ENCODE peak calls at places on chromosomes 2 and 18, in five cellular contexts. J is stomach, X is heart left ventricle, B is tibial nerve, M is HCT116. E is an unnamed sample.

GRCh38 chr2:67135201-67135600 is 261.9 kb upstream of the ETAA1 start:
- DNase-seq in J (no peak), X (no peak), B (no peak), M (no peak), E (no peak)

GRCh38 chr2:100256416-100256815 is 65.9 kb downstream of the LONRF2 start:
- DNase-seq in J (no peak), X (no peak), B (no peak), M (no peak), E (no peak)

GRCh38 chr2:146853741-146854444 is 990.9 kb upstream of the ACVR2A start:
- DNase-seq in J (no peak), X (no peak), B (no peak), M (no peak), E (no peak)

GRCh38 chr2:142330458-142330857 is 199.6 kb upstream of the LRP1B start:
- DNase-seq in J (no peak), X (no peak), B (no peak), M (no peak), E (no peak)

GRCh38 chr18:61706516-61706915 is 186.3 kb downstream of the RNF152 start:
- DNase-seq in J (no peak), X (no peak), B (no peak), M (no peak), E (no peak)

GRCh38 chr2:95799892-95800291 is 191.7 kb downstream of the ANKRD36C start:
- DNase-seq in J (no peak), X (no peak), B (no peak), M (no peak), E (no peak)

GRCh38 chr2:71646028-71646427 is 192.7 kb downstream of the DYSF start:
- DNase-seq in J (no peak), X (peak; percentile 67), B (no peak), M (no peak), E (peak; percentile 73)

GRCh38 chr2:102620367-102620766 is 1.0 kb downstream of the SLC9A2 start:
- DNase-seq in J (peak; percentile 68), X (no peak), B (no peak), M (no peak), E (no peak)

GRCh38 chr2:144860421-144860820 is 340.5 kb upstream of the ZEB2 start:
- DNase-seq in J (no peak), X (no peak), B (no peak), M (no peak), E (no peak)

GRCh38 chr2:157746234-157746950 is 117.7 kb upstream of the ACVR1C start:
- DNase-seq in J (no peak), X (no peak), B (no peak), M (no peak), E (no peak)

GRCh38 chr2:162676515-162676914 is 162.1 kb downstream of the KCNH7 start:
- DNase-seq in J (no peak), X (no peak), B (no peak), M (no peak), E (no peak)

GRCh38 chr2:138201326-138201725 is 237.1 kb downstream of the HNMT start:
- DNase-seq in J (no peak), X (no peak), B (no peak), M (no peak), E (no peak)

GRCh38 chr2:105768961-105769452 is 24.3 kb downstream of the NCK2 start:
- DNase-seq in J (no peak), X (no peak), B (no peak), M (no peak), E (no peak)

GRCh38 chr2:3101016-3101703 is 276.5 kb downstream of the EIPR1 start:
- DNase-seq in J (no peak), X (no peak), B (no peak), M (no peak), E (no peak)

GRCh38 chr2:201852462-201852861 is 46.1 kb downstream of the CDK15 start:
- DNase-seq in J (no peak), X (no peak), B (no peak), M (no peak), E (no peak)

GRCh38 chr2:63888490-63889402 is 47.0 kb downstream of the UGP2 start:
- DNase-seq in J (peak; percentile 41), X (peak; percentile 13), B (no peak), M (peak; percentile 29), E (no peak)

GRCh38 chr2:85716346-85716880 is 22.3 kb downstream of the GNLY start:
- DNase-seq in J (no peak), X (no peak), B (no peak), M (no peak), E (no peak)

GRCh38 chr2:217878865-217879595 is 123.8 kb downstream of the TNS1 start:
- DNase-seq in J (no peak), X (no peak), B (no peak), M (no peak), E (no peak)

DNA sequence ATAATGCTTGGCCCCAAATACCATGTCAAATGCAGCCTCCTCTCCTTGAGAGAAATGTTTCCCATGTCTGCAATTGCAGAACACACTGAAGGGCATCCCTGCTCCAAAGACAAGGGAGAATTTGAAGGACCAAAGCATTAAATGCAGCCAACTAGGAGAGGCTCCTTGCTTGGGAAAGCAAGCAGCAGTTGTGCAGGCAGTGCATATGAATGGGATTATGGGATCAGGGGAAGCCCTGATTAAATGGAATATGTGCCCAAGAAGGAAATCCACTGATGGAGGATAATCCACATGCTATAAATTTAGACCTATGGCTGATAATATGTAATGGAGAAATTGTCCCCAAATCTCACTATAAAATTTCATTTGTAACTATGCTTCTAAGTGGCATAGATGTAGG is 116.1 kb downstream of the NCKAP5 start:
- DNase-seq in J (no peak), X (no peak), B (no peak), M (no peak), E (no peak)
- H3K27ac ChIP-seq in J (no peak overlapping the region), X (no peak overlapping the region), B (no peak overlapping the region), M (no peak overlapping the region), E (peak overlapping the region; percentile 36)

DNA sequence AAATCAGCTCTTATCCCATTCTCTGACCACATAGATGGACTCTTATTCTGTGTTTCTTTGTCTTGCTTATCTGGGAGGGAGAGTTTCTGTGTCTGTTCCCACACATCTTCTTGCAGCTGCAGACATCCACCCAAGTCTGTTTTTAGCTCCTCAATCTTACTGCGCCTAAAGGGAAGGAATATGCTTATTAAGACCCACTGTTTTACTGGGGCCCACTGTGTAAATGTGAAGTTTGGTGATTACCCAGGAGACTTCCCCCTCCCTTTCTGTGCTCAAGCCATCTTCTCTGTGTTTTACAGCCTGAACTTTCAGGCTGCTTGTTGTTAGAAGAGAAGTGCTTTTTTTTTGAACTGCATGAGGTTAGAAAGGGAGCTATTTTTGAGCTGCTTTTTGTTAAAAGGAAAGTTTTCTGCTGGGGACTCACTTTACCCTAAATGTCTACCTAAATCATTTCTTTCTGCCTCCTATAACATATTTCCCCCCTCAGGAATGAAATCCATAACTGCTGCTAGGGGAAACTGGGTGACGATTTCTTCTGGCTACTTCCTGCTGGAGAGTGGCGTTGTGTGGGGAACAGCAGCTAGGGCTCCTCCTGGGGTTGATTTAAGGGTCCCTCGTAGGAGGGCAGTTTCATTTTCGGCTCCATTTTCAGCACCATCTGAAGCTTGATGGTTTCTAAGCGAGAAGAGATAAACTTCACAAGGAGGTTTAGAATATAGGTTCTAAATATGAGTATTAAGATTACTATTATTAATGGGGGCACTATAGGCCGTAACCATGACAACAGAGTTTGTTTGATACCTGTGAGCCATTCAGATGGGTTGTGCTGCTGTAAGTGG is 39.5 kb upstream of the GMCL1 start:
- DNase-seq in J (no peak), X (no peak), B (no peak), M (no peak), E (no peak)
- H3K27ac ChIP-seq in J (peak overlapping the region; percentile 67), X (peak overlapping the region; percentile 45), B (peak overlapping the region; percentile 88), M (no peak overlapping the region), E (no peak overlapping the region)

DNA sequence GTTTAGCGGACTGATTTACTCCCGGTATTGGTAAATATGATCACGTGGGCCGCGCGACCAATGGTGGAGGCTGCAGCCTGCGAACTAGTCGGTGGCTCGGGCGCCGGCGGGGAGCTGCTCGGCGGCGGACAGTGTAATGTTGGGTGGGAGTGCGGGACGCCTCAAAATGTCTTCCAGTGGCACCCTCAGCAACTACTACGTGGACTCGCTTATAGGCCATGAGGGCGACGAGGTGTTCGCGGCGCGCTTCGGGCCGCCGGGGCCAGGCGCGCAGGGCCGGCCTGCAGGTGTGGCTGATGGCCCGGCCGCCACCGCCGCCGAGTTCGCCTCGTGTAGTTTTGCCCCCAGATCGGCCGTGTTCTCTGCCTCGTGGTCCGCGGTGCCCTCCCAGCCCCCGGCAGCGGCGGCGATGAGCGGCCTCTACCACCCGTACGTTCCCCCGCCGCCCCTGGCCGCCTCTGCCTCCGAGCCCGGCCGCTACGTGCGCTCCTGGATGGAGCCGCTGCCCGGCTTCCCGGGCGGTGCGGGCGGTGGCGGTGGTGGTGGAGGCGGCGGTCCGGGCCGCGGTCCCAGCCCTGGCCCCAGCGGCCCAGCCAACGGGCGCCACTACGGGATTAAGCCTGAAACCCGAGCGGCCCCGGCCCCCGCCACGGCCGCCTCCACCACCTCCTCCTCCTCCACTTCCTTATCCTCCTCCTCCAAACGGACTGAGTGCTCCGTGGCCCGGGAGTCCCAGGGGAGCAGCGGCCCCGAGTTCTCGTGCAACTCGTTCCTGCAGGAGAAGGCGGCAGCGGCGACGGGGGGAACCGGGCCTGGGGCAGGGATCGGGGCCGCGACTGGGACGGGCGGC is at the start of gene HOXD9:
- DNase-seq in J (no peak), X (no peak), B (peak; percentile 51), M (no peak), E (no peak)
- H3K27ac ChIP-seq in J (peak within 1 kb of the TSS; percentile 57), X (no peak within 1 kb of the TSS), B (peak within 1 kb of the TSS; percentile 19), M (no peak within 1 kb of the TSS), E (no peak within 1 kb of the TSS)

GRCh38 chr2:20092226-20092900 is 40.9 kb upstream of the LAPTM4A start:
- DNase-seq in J (no peak), X (no peak), B (no peak), M (no peak), E (no peak)
- H3K27ac ChIP-seq in J (peak overlapping the region; percentile 55), X (no peak overlapping the region), B (peak overlapping the region; percentile 50), M (no peak overlapping the region), E (peak overlapping the region; percentile 84)

GRCh38 chr2:908568-908967 is 42.1 kb upstream of the SNTG2 start:
- DNase-seq in J (no peak), X (no peak), B (no peak), M (no peak), E (no peak)
- H3K27ac ChIP-seq in J (no peak overlapping the region), X (no peak overlapping the region), B (no peak overlapping the region), M (no peak overlapping the region), E (no peak overlapping the region)